ENCODE peak calls at places on chromosomes 16 and 17, in seven cellular contexts. X is SW 1271; J is AG10803; I is naive thymus-derived CD4-positive, alpha-beta T cell; O is tibial artery; A is EL; S is mucosa of descending colon. R is an unnamed sample.
A peak's percentile ranks its signal among the peaks of the same experiment; 100 is the strongest.

GRCh38 chr17:58960068-58960467 is 146.6 kb downstream of the TRIM37 start:
- DNase-seq in A (peak; percentile 62), I (peak; percentile 4), X (no peak), S (no peak), O (no peak), J (peak; percentile 51), R (no peak)

GRCh38 chr16:85126731-85127662 is 14.7 kb upstream of the CIBAR2 start:
- DNase-seq in S (no peak), I (no peak), X (no peak), O (peak; percentile 69), J (peak; percentile 72), A (peak; percentile 76), R (no peak)

GRCh38 chr16:82627811-82628339 is 1.1 kb downstream of the CDH13 start:
- DNase-seq in X (no peak), J (peak; percentile 18), I (no peak), O (peak; percentile 70), A (peak; percentile 72), S (no peak), R (no peak)

GRCh38 chr16:75616541-75617010 is 6.5 kb downstream of the ADAT1 start:
- DNase-seq in X (no peak), J (no peak), A (no peak), O (no peak), I (no peak), S (no peak), R (no peak)

GRCh38 chr17:74646231-74646630 is 22.7 kb upstream of the CD300E start:
- DNase-seq in O (no peak), S (no peak), A (peak; percentile 8), X (no peak), I (peak; percentile 9), J (no peak), R (no peak)

GRCh38 chr17:74856113-74856512 is 3.6 kb downstream of the GRIN2C start:
- DNase-seq in O (no peak), I (no peak), X (no peak), J (no peak), S (no peak), A (no peak), R (no peak)

GRCh38 chr17:1485311-1485747 is 7.2 kb downstream of the MYO1C start:
- DNase-seq in A (peak; percentile 61), S (peak; percentile 82), X (no peak), I (no peak), O (no peak), J (no peak), R (no peak)

GRCh38 chr17:51035436-51035835 is 85.2 kb downstream of the SPAG9 start:
- DNase-seq in A (peak; percentile 63), X (no peak), S (no peak), J (peak; percentile 96), I (no peak), O (no peak), R (no peak)

GRCh38 chr16:63130942-63131341 is 1094.7 kb upstream of the CDH8 start:
- DNase-seq in I (no peak), J (no peak), O (no peak), S (no peak), A (no peak), X (no peak), R (no peak)

GRCh38 chr17:2085648-2085949 is 30.7 kb downstream of the HIC1 start:
- DNase-seq in J (peak; percentile 80), S (peak; percentile 44), I (no peak), A (peak; percentile 67), O (no peak), X (no peak), R (no peak)

GRCh38 chr16:83356266-83356665 is 451.5 kb upstream of the HSBP1 start:
- DNase-seq in A (peak; percentile 56), J (peak; percentile 65), S (no peak), X (no peak), I (peak; percentile 2), O (no peak), R (no peak)

GRCh38 chr17:57679906-57680695 is 65.0 kb downstream of the CCDC182 start:
- DNase-seq in S (no peak), X (no peak), O (no peak), J (no peak), I (no peak), A (no peak), R (peak; percentile 13)

GRCh38 chr17:5816491-5816890 is 232.2 kb upstream of the NLRP1 start:
- DNase-seq in I (no peak), X (no peak), O (no peak), A (no peak), S (no peak), J (no peak), R (no peak)

GRCh38 chr17:4087911-4088693 is 54.7 kb downstream of the ZZEF1 start:
- DNase-seq in I (no peak), S (no peak), J (peak; percentile 31), A (peak; percentile 47), O (no peak), X (no peak), R (no peak)

GRCh38 chr16:1820096-1820972 is 6.3 kb downstream of the HAGH start:
- DNase-seq in X (no peak), O (no peak), J (no peak), S (no peak), I (no peak), A (no peak), R (no peak)

GRCh38 chr17:73652886-73653480 is 8.7 kb upstream of the SDK2 start:
- DNase-seq in I (no peak), X (no peak), O (no peak), A (no peak), S (no peak), J (no peak), R (peak; percentile 16)

GRCh38 chr17:34613064-34614019 is 34.0 kb downstream of the TMEM132E start:
- DNase-seq in S (no peak), O (no peak), J (no peak), A (no peak), X (no peak), I (no peak), R (no peak)

GRCh38 chr17:7440113-7440822 is 956 bp downstream of the FGF11 start:
- DNase-seq in A (peak; percentile 61), X (no peak), I (no peak), J (no peak), O (no peak), S (peak; percentile 69), R (peak; percentile 63)

GRCh38 chr16:30398660-30399434 is 3.6 kb downstream of the ZNF48 start:
- DNase-seq in X (no peak), S (peak; percentile 55), A (no peak), I (no peak), J (no peak), O (no peak), R (no peak)

GRCh38 chr17:7897773-7898172 is 9.2 kb downstream of the CHD3 start:
- DNase-seq in J (peak; percentile 66), I (peak; percentile 42), S (no peak), O (no peak), X (no peak), A (peak; percentile 46), R (no peak)

GRCh38 chr17:40309031-40309937 is at the start of gene RARA:
- DNase-seq in A (no peak), O (no peak), X (no peak), I (no peak), J (no peak), S (peak; percentile 69), R (no peak)

GRCh38 chr17:80065478-80066170 is 29.2 kb downstream of the CCDC40 start:
- DNase-seq in I (no peak), J (no peak), O (no peak), A (no peak), X (no peak), S (peak; percentile 16), R (no peak)

GRCh38 chr17:69763503-69763902 is 311.5 kb upstream of the KCNJ16 start:
- DNase-seq in X (no peak), I (no peak), S (no peak), J (peak; percentile 32), A (peak; percentile 28), O (no peak), R (no peak)

GRCh38 chr17:48259710-48260291 is 152.2 kb downstream of the SNX11 start:
- DNase-seq in X (no peak), A (peak; percentile 33), J (peak; percentile 43), I (no peak), O (no peak), S (no peak), R (no peak)

GRCh38 chr17:8109669-8110455 is 8.5 kb downstream of the ALOXE3 start:
- DNase-seq in O (no peak), A (peak; percentile 27), I (peak; percentile 86), J (no peak), X (no peak), S (peak; percentile 75), R (no peak)

GRCh38 chr17:69729937-69730336 is 315.4 kb downstream of the MAP2K6 start:
- DNase-seq in J (peak; percentile 59), X (no peak), I (no peak), O (no peak), A (peak; percentile 29), S (no peak), R (no peak)

GRCh38 chr17:77865109-77865611 is 93.3 kb upstream of the TNRC6C start:
- DNase-seq in O (peak; percentile 61), S (peak; percentile 55), A (no peak), X (no peak), J (peak; percentile 30), I (no peak), R (peak; percentile 72)

GRCh38 chr17:50297407-50297865 is 23.2 kb downstream of the TMEM92 start:
- DNase-seq in O (peak; percentile 85), X (no peak), I (peak; percentile 79), J (peak; percentile 58), A (peak; percentile 62), S (peak; percentile 79), R (peak; percentile 82)

GRCh38 chr16:54847207-54847606 is 83.5 kb upstream of the IRX5 start:
- DNase-seq in X (no peak), S (no peak), A (no peak), J (no peak), I (no peak), O (no peak), R (no peak)

GRCh38 chr17:19647697-19648474 is 665 bp upstream of the ALDH3A2 start:
- DNase-seq in A (peak; percentile 82), O (peak; percentile 93), I (no peak), J (peak; percentile 75), X (peak; percentile 83), S (peak; percentile 80), R (peak; percentile 88)

GRCh38 chr16:17063156-17063555 is 407.6 kb downstream of the XYLT1 start:
- DNase-seq in S (no peak), O (no peak), X (no peak), I (no peak), J (no peak), A (no peak), R (no peak)

GRCh38 chr17:82384730-82385429 is 13.3 kb downstream of the UTS2R start:
- DNase-seq in A (peak; percentile 38), O (peak; percentile 85), X (no peak), I (no peak), S (peak; percentile 63), J (peak; percentile 50), R (no peak)

GRCh38 chr17:28252436-28252835 is 66.6 kb upstream of the TMEM97 start:
- DNase-seq in A (peak; percentile 86), S (no peak), O (no peak), J (peak; percentile 23), X (no peak), I (no peak), R (no peak)

GRCh38 chr16:29947897-29948296 is 14.0 kb upstream of the TMEM219 start:
- DNase-seq in X (no peak), S (no peak), O (peak; percentile 28), I (no peak), J (no peak), A (no peak), R (no peak)

GRCh38 chr16:77794586-77794985 is 6.2 kb downstream of the VAT1L start:
- DNase-seq in A (peak; percentile 45), I (no peak), S (no peak), J (peak; percentile 68), X (no peak), O (no peak), R (no peak)

GRCh38 chr16:11308493-11309283 is 27.6 kb upstream of the PRM1 start:
- DNase-seq in X (no peak), S (peak; percentile 80), I (no peak), O (no peak), A (no peak), J (no peak), R (no peak)

GRCh38 chr17:41702712-41703111 is 9.4 kb upstream of the GAST start:
- DNase-seq in S (no peak), A (no peak), I (no peak), J (no peak), X (no peak), O (no peak), R (no peak)

R was measured in right atrium auricular region.